ENCODE peak calls at places on chromosomes 11 and 22, in seven cellular contexts. I is BE2C, F is heart right ventricle, S is pancreas, Y is upper lobe of left lung, X is uterus, J is breast epithelium. L is an unnamed sample.

GRCh38 chr22:46367707-46368191 is 32.2 kb downstream of the TRMU start:
- DNase-seq in I (peak; percentile 75), F (peak; percentile 50), S (peak; percentile 67), Y (peak; percentile 76), X (no peak), J (no peak), L (no peak)

GRCh38 chr11:102989379-102990047 is 34.0 kb upstream of the MMP13 start:
- DNase-seq in I (no peak), F (no peak), S (no peak), Y (no peak), X (no peak), J (no peak), L (no peak)

GRCh38 chr11:16911186-16911585 is 103.0 kb downstream of the PLEKHA7 start:
- DNase-seq in I (no peak), F (no peak), S (no peak), Y (no peak), X (no peak), J (no peak), L (no peak)

GRCh38 chr11:46698597-46698996 is 1.8 kb downstream of the ARHGAP1 start:
- DNase-seq in I (no peak), F (no peak), S (no peak), Y (no peak), X (no peak), J (no peak), L (no peak)

GRCh38 chr22:29994027-29994715 is 86.1 kb upstream of the HORMAD2 start:
- DNase-seq in I (no peak), F (no peak), S (no peak), Y (no peak), X (no peak), J (no peak), L (no peak)

GRCh38 chr11:134633276-134633675 is 221.2 kb upstream of the B3GAT1 start:
- DNase-seq in I (no peak), F (no peak), S (no peak), Y (no peak), X (no peak), J (no peak), L (no peak)

GRCh38 chr11:33064033-33064825 is 24.9 kb downstream of the TCP11L1 start:
- DNase-seq in I (no peak), F (no peak), S (no peak), Y (no peak), X (no peak), J (no peak), L (no peak)

GRCh38 chr11:45435706-45436105 is 149.6 kb upstream of the SYT13 start:
- DNase-seq in I (no peak), F (no peak), S (no peak), Y (no peak), X (no peak), J (no peak), L (no peak)

GRCh38 chr22:45496451-45496941 is 6.2 kb upstream of the FBLN1 start:
- DNase-seq in I (no peak), F (no peak), S (no peak), Y (no peak), X (peak; percentile 64), J (no peak), L (no peak)

GRCh38 chr22:22682807-22683667 is 38.6 kb downstream of the GGTLC2 start:
- DNase-seq in I (no peak), F (no peak), S (no peak), Y (no peak), X (no peak), J (no peak), L (no peak)

GRCh38 chr11:35178862-35179261 is 39.9 kb downstream of the CD44 start:
- DNase-seq in I (no peak), F (no peak), S (no peak), Y (no peak), X (no peak), J (no peak), L (no peak)
- H3K4me1 ChIP-seq in I (no peaks in the 10 kb centered on the region), F (peaks cover 24% of the 10 kb centered on the region), S (peaks cover 27% of the 10 kb centered on the region), Y (peaks cover 32% of the 10 kb centered on the region), X (peaks cover 25% of the 10 kb centered on the region), J (no peaks in the 10 kb centered on the region), L (peaks cover 6% of the 10 kb centered on the region)

GRCh38 chr22:33823552-33823951 is 96.7 kb downstream of the LARGE1 start:
- DNase-seq in I (no peak), F (peak; percentile 36), S (no peak), Y (no peak), X (no peak), J (no peak), L (no peak)
- H3K4me3 ChIP-seq in I (no peak overlapping the region), F (no peak overlapping the region), S (no peak overlapping the region), Y (no peak overlapping the region), X (no peak overlapping the region), J (no peak overlapping the region), L (no peak overlapping the region)

GRCh38 chr22:23841736-23842404 is 3.1 kb upstream of the DERL3 start:
- DNase-seq in I (no peak), F (no peak), S (no peak), Y (no peak), X (no peak), J (no peak), L (no peak)
- H3K4me1 ChIP-seq in I (peaks cover 5% of the 10 kb centered on the region), F (peaks cover 51% of the 10 kb centered on the region), S (no peaks in the 10 kb centered on the region), Y (peaks cover 26% of the 10 kb centered on the region), X (peaks cover 15% of the 10 kb centered on the region), J (peaks cover 7% of the 10 kb centered on the region), L (peaks cover 19% of the 10 kb centered on the region)

GRCh38 chr22:50481440-50482106 is at the start of gene ADM2:
- DNase-seq in I (peak; percentile 53), F (no peak), S (peak; percentile 66), Y (peak; percentile 49), X (no peak), J (no peak), L (no peak)
- H3K4me3 ChIP-seq in I (peak within 1 kb of the TSS; percentile 60), F (peak within 1 kb of the TSS; percentile 41), S (peak within 1 kb of the TSS; percentile 57), Y (peak within 1 kb of the TSS; percentile 23), X (peak within 1 kb of the TSS; percentile 20), J (peak within 1 kb of the TSS; percentile 34), L (peak within 1 kb of the TSS; percentile 54)

GRCh38 chr11:9207229-9207628 is 57.9 kb downstream of the DENND5A start:
- DNase-seq in I (no peak), F (no peak), S (no peak), Y (no peak), X (no peak), J (no peak), L (no peak)
- H3K4me1 ChIP-seq in I (no peaks in the 10 kb centered on the region), F (peaks cover 76% of the 10 kb centered on the region), S (peaks cover 9% of the 10 kb centered on the region), Y (peaks cover 8% of the 10 kb centered on the region), X (no peaks in the 10 kb centered on the region), J (no peaks in the 10 kb centered on the region), L (no peaks in the 10 kb centered on the region)

L was measured in ascending aorta.